ENCODE peak calls at places on chromosomes 1 and 21, in nine cellular contexts. K, F, I, R, G, V, B, Q and C are unnamed samples.

GRCh38 chr21:34883501-34884271 is 165.4 kb downstream of the RUNX1 start:
- DNase-seq in K (no peak), F (no peak), I (no peak), R (no peak), G (no peak), V (no peak), B (no peak), Q (no peak), C (no peak)

GRCh38 chr1:164718821-164719220 is 159.8 kb downstream of the PBX1 start:
- DNase-seq in K (no peak), F (no peak), I (no peak), R (no peak), G (no peak), V (peak; percentile 48), B (no peak), Q (no peak), C (no peak)

GRCh38 chr21:14306143-14306907 is 76.6 kb downstream of the HSPA13 start:
- DNase-seq in K (no peak), F (no peak), I (no peak), R (no peak), G (no peak), V (peak; percentile 37), B (no peak), Q (peak; percentile 9), C (no peak)

GRCh38 chr1:225462429-225462713 is 34.5 kb upstream of the LBR start:
- DNase-seq in K (no peak), F (no peak), I (no peak), R (no peak), G (no peak), V (no peak), B (no peak), Q (no peak), C (no peak)

GRCh38 chr1:12587981-12588620 is 29.9 kb downstream of the DHRS3 start:
- DNase-seq in K (no peak), F (no peak), I (no peak), R (no peak), G (no peak), V (no peak), B (peak; percentile 89), Q (no peak), C (no peak)

GRCh38 chr1:219062161-219062560 is 111.5 kb upstream of the LYPLAL1 start:
- DNase-seq in K (no peak), F (no peak), I (no peak), R (no peak), G (no peak), V (no peak), B (no peak), Q (no peak), C (no peak)

GRCh38 chr1:179921472-179921871 is 33.1 kb upstream of the CEP350 start:
- DNase-seq in K (no peak), F (no peak), I (no peak), R (no peak), G (no peak), V (no peak), B (no peak), Q (peak; percentile 52), C (no peak)

GRCh38 chr1:226806988-226807387 is 63.4 kb upstream of the PSEN2 start:
- DNase-seq in K (no peak), F (no peak), I (no peak), R (no peak), G (no peak), V (no peak), B (no peak), Q (no peak), C (no peak)

GRCh38 chr21:45590246-45590725 is 48.0 kb upstream of the SLC19A1 start:
- DNase-seq in K (peak; percentile 43), F (peak; percentile 79), I (peak; percentile 46), R (peak; percentile 73), G (no peak), V (peak; percentile 70), B (no peak), Q (no peak), C (peak; percentile 82)

GRCh38 chr1:98704474-98704873 is 43.0 kb downstream of the SNX7 start:
- DNase-seq in K (no peak), F (no peak), I (no peak), R (no peak), G (no peak), V (peak; percentile 46), B (no peak), Q (no peak), C (no peak)

GRCh38 chr1:171486048-171486519 is 754 bp downstream of the PRRC2C start:
- DNase-seq in K (no peak), F (no peak), I (peak; percentile 64), R (peak; percentile 65), G (peak; percentile 56), V (peak; percentile 71), B (peak; percentile 57), Q (peak; percentile 53), C (peak; percentile 59)

GRCh38 chr1:226349801-226350503 is 41.0 kb upstream of the LIN9 start:
- DNase-seq in K (no peak), F (no peak), I (no peak), R (no peak), G (no peak), V (no peak), B (no peak), Q (no peak), C (no peak)

GRCh38 chr1:237591353-237591752 is 299.4 kb downstream of the ZP4 start:
- DNase-seq in K (no peak), F (no peak), I (no peak), R (no peak), G (no peak), V (no peak), B (no peak), Q (no peak), C (no peak)

GRCh38 chr1:161357073-161357472 is 10.6 kb downstream of the CFAP126 start:
- DNase-seq in K (no peak), F (no peak), I (no peak), R (no peak), G (no peak), V (no peak), B (no peak), Q (no peak), C (no peak)

GRCh38 chr1:75423616-75424015 is 187.3 kb downstream of the SLC44A5 start:
- DNase-seq in K (no peak), F (no peak), I (no peak), R (no peak), G (peak; percentile 10), V (no peak), B (no peak), Q (no peak), C (no peak)

GRCh38 chr1:35046730-35047129 is 15.0 kb upstream of the ZMYM6 start:
- DNase-seq in K (no peak), F (no peak), I (no peak), R (no peak), G (no peak), V (no peak), B (no peak), Q (no peak), C (no peak)

GRCh38 chr1:24606296-24606605 is 36.9 kb upstream of the SRRM1 start:
- DNase-seq in K (no peak), F (no peak), I (no peak), R (no peak), G (no peak), V (no peak), B (no peak), Q (no peak), C (no peak)

GRCh38 chr1:119752592-119752991 is 16.1 kb downstream of the HMGCS2 start:
- DNase-seq in K (no peak), F (no peak), I (no peak), R (no peak), G (no peak), V (no peak), B (no peak), Q (no peak), C (no peak)

GRCh38 chr1:197841828-197842573 is 60.4 kb upstream of the C1orf53 start:
- DNase-seq in K (no peak), F (no peak), I (no peak), R (no peak), G (no peak), V (peak; percentile 13), B (no peak), Q (no peak), C (no peak)